ENCODE peak calls at places on chromosomes 5 and 9, in eight cellular contexts. One of them, this sample, is unnamed.

GRCh38 chr5:177304392-177305119 is 957 bp downstream of the PRELID1 start:
- DNase-seq in sigmoid colon: peak; percentile 63
- DNase-seq in A549: no peak
- DNase-seq in psoas muscle: peak; percentile 45
- DNase-seq in endodermal cell: no peak
- DNase-seq in tibial nerve: no peak
- DNase-seq in uterus: no peak
- DNase-seq in CD8-positive, alpha-beta T cell: no peak
- DNase-seq in this sample: no peak

GRCh38 chr9:3741729-3742128 is 215.9 kb upstream of the RFX3 start:
- DNase-seq in sigmoid colon: no peak
- DNase-seq in A549: no peak
- DNase-seq in psoas muscle: no peak
- DNase-seq in endodermal cell: no peak
- DNase-seq in tibial nerve: no peak
- DNase-seq in uterus: no peak
- DNase-seq in CD8-positive, alpha-beta T cell: no peak
- DNase-seq in this sample: no peak

GRCh38 chr5:180839935-180840334 is 21.1 kb downstream of the ZFP62 start:
- DNase-seq in sigmoid colon: no peak
- DNase-seq in A549: no peak
- DNase-seq in psoas muscle: no peak
- DNase-seq in endodermal cell: no peak
- DNase-seq in tibial nerve: no peak
- DNase-seq in uterus: no peak
- DNase-seq in CD8-positive, alpha-beta T cell: no peak
- DNase-seq in this sample: no peak

GRCh38 chr9:113446323-113446740 is 17.2 kb upstream of the RGS3 start:
- DNase-seq in sigmoid colon: no peak
- DNase-seq in A549: peak; percentile 52
- DNase-seq in psoas muscle: no peak
- DNase-seq in endodermal cell: peak; percentile 56
- DNase-seq in tibial nerve: no peak
- DNase-seq in uterus: no peak
- DNase-seq in CD8-positive, alpha-beta T cell: no peak
- DNase-seq in this sample: no peak

GRCh38 chr5:5220896-5221295 is 80.8 kb downstream of the ADAMTS16 start:
- DNase-seq in sigmoid colon: no peak
- DNase-seq in A549: no peak
- DNase-seq in psoas muscle: no peak
- DNase-seq in endodermal cell: no peak
- DNase-seq in tibial nerve: no peak
- DNase-seq in uterus: no peak
- DNase-seq in CD8-positive, alpha-beta T cell: no peak
- DNase-seq in this sample: no peak

GRCh38 chr9:33466565-33467495 is 6.9 kb downstream of the NOL6 start:
- DNase-seq in sigmoid colon: peak; percentile 76
- DNase-seq in A549: peak; percentile 55
- DNase-seq in psoas muscle: peak; percentile 77
- DNase-seq in endodermal cell: peak; percentile 95
- DNase-seq in tibial nerve: peak; percentile 50
- DNase-seq in uterus: peak; percentile 56
- DNase-seq in CD8-positive, alpha-beta T cell: peak; percentile 63
- DNase-seq in this sample: no peak

GRCh38 chr5:32760091-32760509 is 49.0 kb downstream of the NPR3 start:
- DNase-seq in sigmoid colon: no peak
- DNase-seq in A549: peak; percentile 92
- DNase-seq in psoas muscle: no peak
- DNase-seq in endodermal cell: no peak
- DNase-seq in tibial nerve: no peak
- DNase-seq in uterus: no peak
- DNase-seq in CD8-positive, alpha-beta T cell: no peak
- DNase-seq in this sample: no peak

GRCh38 chr5:107516452-107517184 is 154.1 kb downstream of the EFNA5 start:
- DNase-seq in sigmoid colon: no peak
- DNase-seq in A549: no peak
- DNase-seq in psoas muscle: no peak
- DNase-seq in endodermal cell: no peak
- DNase-seq in tibial nerve: no peak
- DNase-seq in uterus: no peak
- DNase-seq in CD8-positive, alpha-beta T cell: no peak
- DNase-seq in this sample: no peak

GRCh38 chr5:179906795-179907569 is 715 bp downstream of the TBC1D9B start:
- DNase-seq in sigmoid colon: peak; percentile 75
- DNase-seq in A549: no peak
- DNase-seq in psoas muscle: peak; percentile 74
- DNase-seq in endodermal cell: peak; percentile 73
- DNase-seq in tibial nerve: no peak
- DNase-seq in uterus: peak; percentile 33
- DNase-seq in CD8-positive, alpha-beta T cell: no peak
- DNase-seq in this sample: no peak

GRCh38 chr9:127455299-127455992 is 4.1 kb downstream of the LRSAM1 start:
- DNase-seq in sigmoid colon: no peak
- DNase-seq in A549: peak; percentile 57
- DNase-seq in psoas muscle: peak; percentile 78
- DNase-seq in endodermal cell: peak; percentile 58
- DNase-seq in tibial nerve: no peak
- DNase-seq in uterus: no peak
- DNase-seq in CD8-positive, alpha-beta T cell: peak; percentile 9
- DNase-seq in this sample: no peak

GRCh38 chr5:149452665-149453617 is 73.8 kb upstream of the IL17B start:
- DNase-seq in sigmoid colon: peak; percentile 93
- DNase-seq in A549: peak; percentile 48
- DNase-seq in psoas muscle: peak; percentile 84
- DNase-seq in endodermal cell: peak; percentile 85
- DNase-seq in tibial nerve: no peak
- DNase-seq in uterus: peak; percentile 83
- DNase-seq in CD8-positive, alpha-beta T cell: no peak
- DNase-seq in this sample: no peak

GRCh38 chr5:135448071-135448704 is 1.0 kb upstream of the DCANP1 start:
- DNase-seq in sigmoid colon: no peak
- DNase-seq in A549: no peak
- DNase-seq in psoas muscle: no peak
- DNase-seq in endodermal cell: peak; percentile 66
- DNase-seq in tibial nerve: no peak
- DNase-seq in uterus: no peak
- DNase-seq in CD8-positive, alpha-beta T cell: no peak
- DNase-seq in this sample: no peak

GRCh38 chr5:163281512-163281911 is 155.9 kb upstream of the CCNG1 start:
- DNase-seq in sigmoid colon: no peak
- DNase-seq in A549: no peak
- DNase-seq in psoas muscle: no peak
- DNase-seq in endodermal cell: no peak
- DNase-seq in tibial nerve: no peak
- DNase-seq in uterus: no peak
- DNase-seq in CD8-positive, alpha-beta T cell: no peak
- DNase-seq in this sample: no peak

GRCh38 chr5:119360905-119361605 is 5.2 kb downstream of the TNFAIP8 start:
- DNase-seq in sigmoid colon: no peak
- DNase-seq in A549: no peak
- DNase-seq in psoas muscle: no peak
- DNase-seq in endodermal cell: no peak
- DNase-seq in tibial nerve: no peak
- DNase-seq in uterus: no peak
- DNase-seq in CD8-positive, alpha-beta T cell: no peak
- DNase-seq in this sample: no peak

GRCh38 chr5:1391691-1392090 is 46.8 kb upstream of the CLPTM1L start:
- DNase-seq in sigmoid colon: no peak
- DNase-seq in A549: no peak
- DNase-seq in psoas muscle: peak; percentile 21
- DNase-seq in endodermal cell: no peak
- DNase-seq in tibial nerve: no peak
- DNase-seq in uterus: no peak
- DNase-seq in CD8-positive, alpha-beta T cell: no peak
- DNase-seq in this sample: no peak

GRCh38 chr9:4011062-4011461 is 288.8 kb downstream of the GLIS3 start:
- DNase-seq in sigmoid colon: no peak
- DNase-seq in A549: no peak
- DNase-seq in psoas muscle: no peak
- DNase-seq in endodermal cell: no peak
- DNase-seq in tibial nerve: no peak
- DNase-seq in uterus: no peak
- DNase-seq in CD8-positive, alpha-beta T cell: no peak
- DNase-seq in this sample: no peak

GRCh38 chr5:175246242-175246891 is 197.6 kb downstream of the DRD1 start:
- DNase-seq in sigmoid colon: no peak
- DNase-seq in A549: peak; percentile 83
- DNase-seq in psoas muscle: no peak
- DNase-seq in endodermal cell: peak; percentile 52
- DNase-seq in tibial nerve: no peak
- DNase-seq in uterus: peak; percentile 15
- DNase-seq in CD8-positive, alpha-beta T cell: no peak
- DNase-seq in this sample: no peak

GRCh38 chr5:95822408-95823240 is at the start of gene GLRX:
- DNase-seq in sigmoid colon: peak; percentile 89
- DNase-seq in A549: peak; percentile 81
- DNase-seq in psoas muscle: peak; percentile 84
- DNase-seq in endodermal cell: peak; percentile 89
- DNase-seq in tibial nerve: peak; percentile 80
- DNase-seq in uterus: peak; percentile 63
- DNase-seq in CD8-positive, alpha-beta T cell: peak; percentile 42
- DNase-seq in this sample: peak; percentile 33
- H3K4me1 ChIP-seq in sigmoid colon: peaks cover 43% of the 10 kb centered on the region
- H3K4me1 ChIP-seq in A549: peaks cover 55% of the 10 kb centered on the region
- H3K4me1 ChIP-seq in psoas muscle: peaks cover 47% of the 10 kb centered on the region
- H3K4me1 ChIP-seq in endodermal cell: peaks cover 18% of the 10 kb centered on the region
- H3K4me1 ChIP-seq in tibial nerve: no peaks in the 10 kb centered on the region
- H3K4me1 ChIP-seq in uterus: no peaks in the 10 kb centered on the region
- H3K4me1 ChIP-seq in CD8-positive, alpha-beta T cell: peaks cover 52% of the 10 kb centered on the region
- H3K4me1 ChIP-seq in this sample: peaks cover 38% of the 10 kb centered on the region

DNA sequence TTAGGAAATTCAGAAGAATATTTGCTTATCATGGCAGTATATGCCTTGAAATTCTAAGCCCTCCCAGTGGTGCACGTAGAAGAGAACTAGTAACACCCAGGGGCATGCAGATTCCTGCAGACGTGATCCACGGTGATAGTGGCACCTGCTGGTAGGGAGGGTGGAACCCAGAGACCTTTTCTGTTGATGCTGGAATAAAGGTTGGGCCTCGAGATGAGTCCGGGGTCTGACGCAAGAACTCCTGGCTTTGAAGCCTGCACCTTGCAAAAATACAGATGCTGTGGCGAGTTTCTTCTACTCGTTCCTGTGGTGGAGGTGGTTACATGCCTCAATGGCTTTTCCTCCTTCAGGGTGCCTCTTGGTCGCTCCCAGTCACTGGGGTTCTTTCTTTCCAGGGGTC is 39.5 kb upstream of the PHF2 start:
- DNase-seq in sigmoid colon: no peak
- DNase-seq in A549: peak; percentile 13
- DNase-seq in psoas muscle: no peak
- DNase-seq in endodermal cell: no peak
- DNase-seq in tibial nerve: no peak
- DNase-seq in uterus: no peak
- DNase-seq in CD8-positive, alpha-beta T cell: no peak
- DNase-seq in this sample: no peak
- TF ChIP-seq CTCF in sigmoid colon: no peak
- TF ChIP-seq CTCF in A549: no peak
- TF ChIP-seq CTCF in psoas muscle: no peak
- TF ChIP-seq CTCF in endodermal cell: peak; percentile 43
- TF ChIP-seq CTCF in tibial nerve: no peak
- TF ChIP-seq CTCF in uterus: no peak
- TF ChIP-seq CTCF in CD8-positive, alpha-beta T cell: no peak
- TF ChIP-seq CTCF in this sample: no peak

GRCh38 chr9:98120476-98120875 is 1.5 kb upstream of the TRIM14 start:
- DNase-seq in sigmoid colon: no peak
- DNase-seq in A549: no peak
- DNase-seq in psoas muscle: no peak
- DNase-seq in endodermal cell: no peak
- DNase-seq in tibial nerve: no peak
- DNase-seq in uterus: no peak
- DNase-seq in CD8-positive, alpha-beta T cell: no peak
- DNase-seq in this sample: no peak
- H3K4me1 ChIP-seq in sigmoid colon: peaks cover 8% of the 10 kb centered on the region
- H3K4me1 ChIP-seq in A549: peaks cover 19% of the 10 kb centered on the region
- H3K4me1 ChIP-seq in psoas muscle: no peaks in the 10 kb centered on the region
- H3K4me1 ChIP-seq in endodermal cell: peaks cover 6% of the 10 kb centered on the region
- H3K4me1 ChIP-seq in tibial nerve: peaks cover 8% of the 10 kb centered on the region
- H3K4me1 ChIP-seq in uterus: no peaks in the 10 kb centered on the region
- H3K4me1 ChIP-seq in CD8-positive, alpha-beta T cell: peaks cover 48% of the 10 kb centered on the region
- H3K4me1 ChIP-seq in this sample: peaks cover 28% of the 10 kb centered on the region

GRCh38 chr5:140106101-140106500 is 7.8 kb upstream of the PURA start:
- DNase-seq in sigmoid colon: no peak
- DNase-seq in A549: no peak
- DNase-seq in psoas muscle: no peak
- DNase-seq in endodermal cell: no peak
- DNase-seq in tibial nerve: no peak
- DNase-seq in uterus: no peak
- DNase-seq in CD8-positive, alpha-beta T cell: no peak
- DNase-seq in this sample: no peak

GRCh38 chr5:140106805-140107311 is 7.1 kb upstream of the PURA start:
- DNase-seq in sigmoid colon: no peak
- DNase-seq in A549: no peak
- DNase-seq in psoas muscle: no peak
- DNase-seq in endodermal cell: no peak
- DNase-seq in tibial nerve: no peak
- DNase-seq in uterus: no peak
- DNase-seq in CD8-positive, alpha-beta T cell: no peak
- DNase-seq in this sample: no peak

GRCh38 chr5:140109050-140109817 is 4.7 kb upstream of the PURA start:
- DNase-seq in sigmoid colon: no peak
- DNase-seq in A549: no peak
- DNase-seq in psoas muscle: no peak
- DNase-seq in endodermal cell: no peak
- DNase-seq in tibial nerve: no peak
- DNase-seq in uterus: peak; percentile 15
- DNase-seq in CD8-positive, alpha-beta T cell: no peak
- DNase-seq in this sample: no peak

GRCh38 chr5:140108093-140109049 is 5.5 kb upstream of the PURA start:
- DNase-seq in sigmoid colon: peak; percentile 66
- DNase-seq in A549: no peak
- DNase-seq in psoas muscle: peak; percentile 44
- DNase-seq in endodermal cell: peak; percentile 64
- DNase-seq in tibial nerve: no peak
- DNase-seq in uterus: peak; percentile 33
- DNase-seq in CD8-positive, alpha-beta T cell: no peak
- DNase-seq in this sample: no peak

DNA sequence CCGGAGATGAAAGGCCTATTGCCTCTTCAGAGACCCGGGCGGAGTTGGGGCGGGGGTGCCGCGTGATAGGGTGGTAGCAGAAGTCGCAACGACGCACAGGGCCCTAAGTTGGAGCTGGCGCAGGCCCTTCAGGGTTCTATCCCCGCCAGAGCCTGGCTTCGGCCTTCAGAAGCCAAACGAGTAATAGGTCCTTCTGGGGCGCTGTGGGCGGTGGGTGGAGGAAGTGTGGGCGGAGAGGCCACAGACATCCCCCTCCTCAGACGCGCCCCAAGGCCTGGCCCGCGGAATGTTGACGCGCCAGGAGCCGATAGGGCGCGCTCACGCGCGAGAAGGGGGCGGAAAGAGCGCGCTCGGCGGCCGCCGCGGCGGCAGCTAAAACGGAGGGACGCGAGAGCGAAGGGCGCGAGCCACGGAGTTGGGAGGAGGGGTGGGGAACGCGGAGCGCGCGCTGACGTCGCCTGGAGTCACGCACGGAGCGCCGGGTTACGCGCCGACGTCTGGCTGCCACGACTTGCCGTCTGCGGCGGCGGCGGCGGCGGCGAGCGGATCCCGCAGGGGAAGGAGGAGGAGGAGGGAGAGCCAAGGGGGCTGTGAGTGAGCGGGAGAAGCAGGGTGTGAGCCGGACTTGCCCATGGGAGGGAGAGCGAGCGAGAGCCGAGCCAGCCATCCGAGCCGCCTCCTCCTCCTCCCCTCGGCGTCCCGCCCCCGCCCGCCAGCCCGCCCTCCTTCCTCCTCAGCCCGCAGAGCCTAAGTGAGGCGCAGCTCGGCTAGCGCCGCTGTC is 6.4 kb upstream of the PURA start:
- DNase-seq in sigmoid colon: peak; percentile 96
- DNase-seq in A549: peak; percentile 95
- DNase-seq in psoas muscle: peak; percentile 97
- DNase-seq in endodermal cell: peak; percentile 95
- DNase-seq in tibial nerve: peak; percentile 79
- DNase-seq in uterus: peak; percentile 93
- DNase-seq in CD8-positive, alpha-beta T cell: peak; percentile 89
- DNase-seq in this sample: peak; percentile 75
- TF ChIP-seq CTCF in sigmoid colon: no peak
- TF ChIP-seq CTCF in A549: peak; percentile 12
- TF ChIP-seq CTCF in psoas muscle: no peak
- TF ChIP-seq CTCF in endodermal cell: no peak
- TF ChIP-seq CTCF in tibial nerve: peak; percentile 23
- TF ChIP-seq CTCF in uterus: no peak
- TF ChIP-seq CTCF in CD8-positive, alpha-beta T cell: no peak
- TF ChIP-seq CTCF in this sample: no peak